ENCODE peak calls at places on chromosomes 16 and 17, in eight cellular contexts. One of them, this sample, is unnamed. For H3K36me3, the result is how much of the 10 kb centered on the place peaks cover.

GRCh38 chr16:70553175-70553574 is 29.6 kb downstream of the SF3B3 start:
- ATAC-seq in K562: no peak
- ATAC-seq in HCT116: no peak
- ATAC-seq in GM12878: no peak
- ATAC-seq in GM23338: peak
- ATAC-seq in Panc1: no peak
- ATAC-seq in upper lobe of left lung: no peak
- ATAC-seq in HepG2: no peak
- ATAC-seq in this sample: no peak

GRCh38 chr16:14427371-14427948 is 202.6 kb downstream of the PARN start:
- ATAC-seq in K562: no peak
- ATAC-seq in HCT116: peak
- ATAC-seq in GM12878: no peak
- ATAC-seq in GM23338: peak
- ATAC-seq in Panc1: no peak
- ATAC-seq in upper lobe of left lung: no peak
- ATAC-seq in HepG2: peak
- ATAC-seq in this sample: no peak

GRCh38 chr17:39775075-39775474 is 37.3 kb downstream of the GRB7 start:
- ATAC-seq in K562: no peak
- ATAC-seq in HCT116: no peak
- ATAC-seq in GM12878: peak
- ATAC-seq in GM23338: no peak
- ATAC-seq in Panc1: no peak
- ATAC-seq in upper lobe of left lung: no peak
- ATAC-seq in HepG2: no peak
- ATAC-seq in this sample: no peak

GRCh38 chr16:57304169-57305061 is 19.9 kb upstream of the PLLP start:
- ATAC-seq in K562: no peak
- ATAC-seq in HCT116: no peak
- ATAC-seq in GM12878: peak
- ATAC-seq in GM23338: no peak
- ATAC-seq in Panc1: no peak
- ATAC-seq in upper lobe of left lung: peak
- ATAC-seq in HepG2: peak
- ATAC-seq in this sample: peak

GRCh38 chr17:63707151-63707550 is 7.2 kb upstream of the LIMD2 start:
- ATAC-seq in K562: no peak
- ATAC-seq in HCT116: no peak
- ATAC-seq in GM12878: no peak
- ATAC-seq in GM23338: no peak
- ATAC-seq in Panc1: no peak
- ATAC-seq in upper lobe of left lung: no peak
- ATAC-seq in HepG2: no peak
- ATAC-seq in this sample: no peak

GRCh38 chr16:89791278-89791995 is 25.0 kb downstream of the FANCA start:
- ATAC-seq in K562: no peak
- ATAC-seq in HCT116: no peak
- ATAC-seq in GM12878: no peak
- ATAC-seq in GM23338: no peak
- ATAC-seq in Panc1: no peak
- ATAC-seq in upper lobe of left lung: no peak
- ATAC-seq in HepG2: no peak
- ATAC-seq in this sample: no peak

GRCh38 chr17:49338883-49339282 is 23.2 kb downstream of the ZNF652 start:
- ATAC-seq in K562: peak
- ATAC-seq in HCT116: no peak
- ATAC-seq in GM12878: no peak
- ATAC-seq in GM23338: peak
- ATAC-seq in Panc1: no peak
- ATAC-seq in upper lobe of left lung: no peak
- ATAC-seq in HepG2: no peak
- ATAC-seq in this sample: no peak

GRCh38 chr17:58565389-58566311 is 51.2 kb upstream of the MTMR4 start:
- ATAC-seq in K562: no peak
- ATAC-seq in HCT116: no peak
- ATAC-seq in GM12878: no peak
- ATAC-seq in GM23338: peak
- ATAC-seq in Panc1: no peak
- ATAC-seq in upper lobe of left lung: no peak
- ATAC-seq in HepG2: no peak
- ATAC-seq in this sample: no peak

GRCh38 chr16:28511031-28511430 is 4.4 kb upstream of the IL27 start:
- ATAC-seq in K562: no peak
- ATAC-seq in HCT116: no peak
- ATAC-seq in GM12878: no peak
- ATAC-seq in GM23338: no peak
- ATAC-seq in Panc1: no peak
- ATAC-seq in upper lobe of left lung: no peak
- ATAC-seq in HepG2: no peak
- ATAC-seq in this sample: no peak

GRCh38 chr17:7483238-7484066 is 714 bp upstream of the POLR2A start:
- ATAC-seq in K562: peak
- ATAC-seq in HCT116: peak
- ATAC-seq in GM12878: peak
- ATAC-seq in GM23338: peak
- ATAC-seq in Panc1: peak
- ATAC-seq in upper lobe of left lung: peak
- ATAC-seq in HepG2: peak
- ATAC-seq in this sample: peak
- TF ChIP-seq POLR2AphosphoS5 in K562: peak
- TF ChIP-seq POLR2AphosphoS5 in HCT116: no peak
- TF ChIP-seq POLR2AphosphoS5 in GM12878: peak
- TF ChIP-seq POLR2AphosphoS5 in GM23338: no peak
- TF ChIP-seq POLR2AphosphoS5 in Panc1: no peak
- TF ChIP-seq POLR2AphosphoS5 in upper lobe of left lung: peak
- TF ChIP-seq POLR2AphosphoS5 in HepG2: no peak
- TF ChIP-seq POLR2AphosphoS5 in this sample: peak

DNA sequence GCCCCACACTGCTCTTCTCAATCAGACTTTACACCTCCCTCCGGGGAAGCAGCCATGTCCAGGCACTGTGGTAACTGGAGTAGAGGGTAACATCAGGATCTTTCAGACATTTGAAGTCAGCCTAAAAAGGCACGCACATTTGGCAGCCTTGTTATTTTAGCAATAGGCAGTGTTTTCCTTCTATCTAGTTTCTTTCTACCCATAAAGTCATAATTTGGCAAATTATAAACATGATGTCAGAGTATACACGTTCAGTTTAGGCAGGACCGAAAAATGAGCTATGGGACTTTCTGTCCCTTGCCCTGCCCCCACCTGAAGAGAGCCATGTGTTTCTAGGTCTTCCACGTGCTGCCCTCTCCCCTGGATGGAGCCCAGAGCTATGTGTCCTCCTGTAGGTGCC is 21.1 kb downstream of the NARF start:
- ATAC-seq in K562: no peak
- ATAC-seq in HCT116: no peak
- ATAC-seq in GM12878: no peak
- ATAC-seq in GM23338: no peak
- ATAC-seq in Panc1: no peak
- ATAC-seq in upper lobe of left lung: no peak
- ATAC-seq in HepG2: no peak
- ATAC-seq in this sample: no peak
- H3K36me3 ChIP-seq in K562: half or more
- H3K36me3 ChIP-seq in HCT116: under half
- H3K36me3 ChIP-seq in GM12878: under half
- H3K36me3 ChIP-seq in GM23338: under half
- H3K36me3 ChIP-seq in Panc1: under half
- H3K36me3 ChIP-seq in upper lobe of left lung: under half
- H3K36me3 ChIP-seq in HepG2: half or more
- H3K36me3 ChIP-seq in this sample: half or more

GRCh38 chr17:50511058-50511457 is 2.8 kb downstream of the MYCBPAP start:
- ATAC-seq in K562: no peak
- ATAC-seq in HCT116: peak
- ATAC-seq in GM12878: peak
- ATAC-seq in GM23338: no peak
- ATAC-seq in Panc1: no peak
- ATAC-seq in upper lobe of left lung: no peak
- ATAC-seq in HepG2: no peak
- ATAC-seq in this sample: no peak

GRCh38 chr17:50506298-50506697 is 1.9 kb upstream of the MYCBPAP start:
- ATAC-seq in K562: no peak
- ATAC-seq in HCT116: no peak
- ATAC-seq in GM12878: no peak
- ATAC-seq in GM23338: no peak
- ATAC-seq in Panc1: no peak
- ATAC-seq in upper lobe of left lung: no peak
- ATAC-seq in HepG2: no peak
- ATAC-seq in this sample: no peak

GRCh38 chr17:50508573-50509460 is 578 bp downstream of the MYCBPAP start:
- ATAC-seq in K562: no peak
- ATAC-seq in HCT116: no peak
- ATAC-seq in GM12878: peak
- ATAC-seq in GM23338: peak
- ATAC-seq in Panc1: peak
- ATAC-seq in upper lobe of left lung: no peak
- ATAC-seq in HepG2: no peak
- ATAC-seq in this sample: peak

GRCh38 chr17:50505731-50506130 is 2.5 kb upstream of the MYCBPAP start:
- ATAC-seq in K562: no peak
- ATAC-seq in HCT116: no peak
- ATAC-seq in GM12878: no peak
- ATAC-seq in GM23338: no peak
- ATAC-seq in Panc1: no peak
- ATAC-seq in upper lobe of left lung: no peak
- ATAC-seq in HepG2: peak
- ATAC-seq in this sample: no peak

DNA sequence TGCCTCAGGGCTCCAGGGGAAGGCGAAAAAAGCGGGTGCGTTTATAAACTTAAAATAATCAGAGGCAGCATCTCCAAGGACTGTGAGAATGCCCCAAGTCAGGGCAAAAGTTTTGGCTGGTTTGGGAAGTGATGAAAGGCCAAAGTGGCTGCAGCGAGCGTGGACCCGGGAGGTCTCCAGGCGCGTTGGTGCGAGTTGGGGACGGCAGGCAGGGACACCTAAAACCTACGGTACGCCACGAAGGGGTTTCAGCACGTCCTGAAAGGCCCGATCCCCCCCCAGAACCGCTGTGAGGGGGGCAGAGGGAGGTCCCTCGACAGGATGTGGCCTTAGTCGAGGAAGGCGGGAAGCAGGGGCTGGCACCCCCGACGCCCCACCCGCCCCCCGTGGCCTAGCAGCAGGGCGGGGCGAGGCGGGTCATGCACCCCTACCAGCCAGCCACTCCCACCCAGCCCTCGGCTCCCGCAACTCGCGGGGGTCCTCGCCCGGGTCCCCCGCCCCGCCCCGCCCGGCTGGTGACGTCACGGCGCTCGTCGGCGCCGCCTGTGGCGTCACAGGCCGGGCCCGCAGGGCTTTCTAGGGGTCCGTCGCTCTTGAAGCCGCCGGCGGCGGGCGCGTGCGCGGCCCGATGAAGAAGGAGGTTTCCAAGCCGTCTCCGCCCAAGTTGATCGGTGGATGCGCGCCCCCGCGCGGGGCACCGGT is at the start of gene MYCBPAP:
- ATAC-seq in K562: no peak
- ATAC-seq in HCT116: no peak
- ATAC-seq in GM12878: peak
- ATAC-seq in GM23338: peak
- ATAC-seq in Panc1: peak
- ATAC-seq in upper lobe of left lung: peak
- ATAC-seq in HepG2: no peak
- ATAC-seq in this sample: peak
- TF ChIP-seq POLR2AphosphoS5 in K562: no peak
- TF ChIP-seq POLR2AphosphoS5 in HCT116: no peak
- TF ChIP-seq POLR2AphosphoS5 in GM12878: no peak
- TF ChIP-seq POLR2AphosphoS5 in GM23338: peak
- TF ChIP-seq POLR2AphosphoS5 in Panc1: no peak
- TF ChIP-seq POLR2AphosphoS5 in upper lobe of left lung: no peak
- TF ChIP-seq POLR2AphosphoS5 in HepG2: no peak
- TF ChIP-seq POLR2AphosphoS5 in this sample: peak

GRCh38 chr17:4540224-4541040 is 14.8 kb downstream of the MYBBP1A start:
- ATAC-seq in K562: peak
- ATAC-seq in HCT116: peak
- ATAC-seq in GM12878: no peak
- ATAC-seq in GM23338: peak
- ATAC-seq in Panc1: no peak
- ATAC-seq in upper lobe of left lung: peak
- ATAC-seq in HepG2: peak
- ATAC-seq in this sample: no peak

GRCh38 chr17:4541041-4541327 is 14.2 kb downstream of the MYBBP1A start:
- ATAC-seq in K562: no peak
- ATAC-seq in HCT116: no peak
- ATAC-seq in GM12878: no peak
- ATAC-seq in GM23338: no peak
- ATAC-seq in Panc1: no peak
- ATAC-seq in upper lobe of left lung: no peak
- ATAC-seq in HepG2: no peak
- ATAC-seq in this sample: no peak

GRCh38 chr17:4542726-4543191 is 12.4 kb downstream of the MYBBP1A start:
- ATAC-seq in K562: no peak
- ATAC-seq in HCT116: no peak
- ATAC-seq in GM12878: no peak
- ATAC-seq in GM23338: no peak
- ATAC-seq in Panc1: no peak
- ATAC-seq in upper lobe of left lung: no peak
- ATAC-seq in HepG2: no peak
- ATAC-seq in this sample: no peak

GRCh38 chr17:4542003-4542725 is 13.0 kb downstream of the MYBBP1A start:
- ATAC-seq in K562: no peak
- ATAC-seq in HCT116: no peak
- ATAC-seq in GM12878: no peak
- ATAC-seq in GM23338: no peak
- ATAC-seq in Panc1: no peak
- ATAC-seq in upper lobe of left lung: no peak
- ATAC-seq in HepG2: no peak
- ATAC-seq in this sample: no peak

DNA sequence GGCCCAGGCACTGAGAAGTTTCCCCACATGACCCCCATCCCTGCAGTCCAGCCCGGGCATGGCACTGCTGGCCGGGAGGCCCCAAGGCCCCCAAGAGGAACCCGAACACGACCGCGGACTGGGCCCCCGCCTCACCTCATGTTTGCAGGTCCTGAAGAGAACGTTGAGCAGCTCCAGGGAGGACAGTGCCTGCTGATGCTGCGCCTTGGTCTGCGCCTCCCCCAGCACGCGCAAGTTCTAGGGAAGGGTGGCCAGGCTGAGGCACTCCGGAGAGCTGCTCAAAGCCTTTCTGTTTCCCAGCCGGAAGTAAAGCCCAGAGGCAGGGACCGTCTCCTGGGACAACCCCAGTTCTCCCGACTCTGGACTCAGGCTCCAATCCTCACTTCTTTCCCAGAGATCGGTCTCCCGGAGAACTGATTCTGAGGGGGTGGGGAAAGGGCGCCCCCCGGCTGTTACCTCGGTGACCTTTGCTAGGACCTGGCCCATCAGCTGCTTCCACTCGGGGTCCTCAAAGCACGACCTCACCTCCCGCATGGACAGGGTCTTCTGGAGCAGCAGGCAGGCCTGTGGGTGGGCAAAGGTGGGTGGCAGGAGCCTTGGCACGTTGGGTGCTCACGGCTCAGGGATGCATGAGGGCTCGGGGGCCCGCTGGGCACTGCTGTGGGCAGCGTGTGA is 13.7 kb downstream of the MYBBP1A start:
- ATAC-seq in K562: no peak
- ATAC-seq in HCT116: no peak
- ATAC-seq in GM12878: no peak
- ATAC-seq in GM23338: no peak
- ATAC-seq in Panc1: no peak
- ATAC-seq in upper lobe of left lung: no peak
- ATAC-seq in HepG2: no peak
- ATAC-seq in this sample: no peak
- H3K36me3 ChIP-seq in K562: half or more
- H3K36me3 ChIP-seq in HCT116: half or more
- H3K36me3 ChIP-seq in GM12878: under half
- H3K36me3 ChIP-seq in GM23338: under half
- H3K36me3 ChIP-seq in Panc1: under half
- H3K36me3 ChIP-seq in upper lobe of left lung: under half
- H3K36me3 ChIP-seq in HepG2: half or more
- H3K36me3 ChIP-seq in this sample: under half

This sample was measured in gastroesophageal sphincter.